ENCODE peak calls at places on chromosomes 12 and 14, in six cellular contexts. One of them, this sample, is unnamed.

GRCh38 chr12:12466157-12466556 is 96.5 kb downstream of the DUSP16 start:
- DNase-seq in H9: no peak
- DNase-seq in HepG2: no peak
- DNase-seq in IMR-90: no peak
- DNase-seq in neural progenitor cell: no peak
- DNase-seq in kidney: no peak
- DNase-seq in this sample: no peak

GRCh38 chr14:103518416-103519042 is 4.1 kb downstream of the CKB start:
- DNase-seq in H9: peak; percentile 84
- DNase-seq in IMR-90: peak; percentile 29
- DNase-seq in neural progenitor cell: peak; percentile 83
- DNase-seq in HepG2: peak; percentile 51
- DNase-seq in kidney: peak; percentile 87
- DNase-seq in this sample: peak; percentile 39

GRCh38 chr12:68479261-68479581 is 131.5 kb upstream of the RAP1B start:
- DNase-seq in kidney: no peak
- DNase-seq in H9: no peak
- DNase-seq in neural progenitor cell: no peak
- DNase-seq in IMR-90: peak; percentile 59
- DNase-seq in HepG2: no peak
- DNase-seq in this sample: peak; percentile 67

GRCh38 chr12:127957001-127957660 is 309.8 kb upstream of the TMEM132C start:
- DNase-seq in H9: no peak
- DNase-seq in IMR-90: no peak
- DNase-seq in HepG2: no peak
- DNase-seq in neural progenitor cell: no peak
- DNase-seq in kidney: no peak
- DNase-seq in this sample: no peak

GRCh38 chr12:1828863-1829262 is 8.5 kb downstream of the LRTM2 start:
- DNase-seq in H9: no peak
- DNase-seq in kidney: peak; percentile 53
- DNase-seq in IMR-90: no peak
- DNase-seq in HepG2: no peak
- DNase-seq in neural progenitor cell: no peak
- DNase-seq in this sample: peak; percentile 15

GRCh38 chr12:33945438-33945784 is 76.9 kb upstream of the ALG10 start:
- DNase-seq in neural progenitor cell: no peak
- DNase-seq in HepG2: no peak
- DNase-seq in kidney: no peak
- DNase-seq in IMR-90: no peak
- DNase-seq in H9: no peak
- DNase-seq in this sample: no peak

GRCh38 chr12:121803861-121804416 is at the start of gene SETD1B:
- DNase-seq in H9: no peak
- DNase-seq in neural progenitor cell: peak; percentile 72
- DNase-seq in IMR-90: peak; percentile 44
- DNase-seq in kidney: peak; percentile 92
- DNase-seq in HepG2: no peak
- DNase-seq in this sample: peak; percentile 61

GRCh38 chr14:91681893-91682563 is 49.9 kb downstream of the CATSPERB start:
- DNase-seq in IMR-90: no peak
- DNase-seq in H9: no peak
- DNase-seq in neural progenitor cell: no peak
- DNase-seq in HepG2: no peak
- DNase-seq in kidney: no peak
- DNase-seq in this sample: no peak

GRCh38 chr12:75739916-75740315 is 228.5 kb upstream of the KRR1 start:
- DNase-seq in HepG2: no peak
- DNase-seq in kidney: no peak
- DNase-seq in IMR-90: no peak
- DNase-seq in neural progenitor cell: no peak
- DNase-seq in H9: no peak
- DNase-seq in this sample: no peak

GRCh38 chr14:64510825-64511679 is 6.5 kb downstream of the ZBTB1 start:
- DNase-seq in IMR-90: peak; percentile 73
- DNase-seq in neural progenitor cell: peak; percentile 80
- DNase-seq in H9: peak; percentile 39
- DNase-seq in kidney: no peak
- DNase-seq in HepG2: peak; percentile 64
- DNase-seq in this sample: peak; percentile 79

GRCh38 chr14:92846162-92846897 is 52.2 kb downstream of the GOLGA5 start:
- DNase-seq in H9: no peak
- DNase-seq in kidney: no peak
- DNase-seq in HepG2: no peak
- DNase-seq in IMR-90: peak; percentile 82
- DNase-seq in neural progenitor cell: no peak
- DNase-seq in this sample: peak; percentile 44

DNA sequence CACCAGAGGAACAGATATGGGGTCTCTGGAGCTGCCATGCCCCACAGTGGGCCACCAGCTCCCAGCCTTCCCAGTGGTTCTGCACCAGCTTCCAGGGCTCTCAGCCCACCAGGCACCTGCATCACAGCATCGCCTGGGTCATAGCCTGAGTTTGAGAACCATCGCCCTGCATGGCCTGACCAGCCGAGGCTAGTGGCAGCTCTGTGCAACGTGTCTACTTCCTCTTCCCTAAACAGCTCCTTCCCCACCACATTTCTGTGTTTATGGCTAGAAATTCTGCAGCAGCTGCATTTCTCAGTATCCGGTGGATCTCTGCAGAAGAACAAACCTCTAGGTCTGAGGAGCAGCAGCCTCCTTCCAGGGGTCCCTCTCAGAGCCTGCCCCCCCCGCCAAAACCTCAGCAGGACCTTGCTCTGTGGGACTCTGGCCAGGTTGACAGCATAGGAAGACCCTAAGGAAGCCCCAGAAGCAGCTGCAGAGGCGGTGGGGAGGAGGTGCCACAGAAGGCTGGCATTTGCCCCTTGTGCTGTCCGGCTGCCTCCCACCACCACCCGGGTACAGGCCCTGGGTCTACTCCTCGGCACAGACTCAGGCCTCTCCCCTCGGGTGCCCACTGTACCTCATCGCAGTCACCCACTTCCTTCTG is 47.7 kb downstream of the PSMA6 start:
- DNase-seq in H9: no peak
- DNase-seq in IMR-90: no peak
- DNase-seq in kidney: no peak
- DNase-seq in HepG2: no peak
- DNase-seq in neural progenitor cell: no peak
- DNase-seq in this sample: no peak
- H3K4me1 ChIP-seq in H9: no peaks in the 10 kb centered on the region
- H3K4me1 ChIP-seq in IMR-90: peaks cover 38% of the 10 kb centered on the region
- H3K4me1 ChIP-seq in kidney: peaks cover 57% of the 10 kb centered on the region
- H3K4me1 ChIP-seq in HepG2: peaks cover 90% of the 10 kb centered on the region
- H3K4me1 ChIP-seq in neural progenitor cell: peaks cover 20% of the 10 kb centered on the region
- H3K4me1 ChIP-seq in this sample: peaks cover 30% of the 10 kb centered on the region

GRCh38 chr14:94936411-94936892 is 166.5 kb upstream of the GSC start:
- DNase-seq in neural progenitor cell: peak; percentile 15
- DNase-seq in H9: no peak
- DNase-seq in IMR-90: no peak
- DNase-seq in HepG2: no peak
- DNase-seq in kidney: peak; percentile 89
- DNase-seq in this sample: peak; percentile 34
- H3K9ac ChIP-seq in neural progenitor cell: no peak overlapping the region
- H3K9ac ChIP-seq in H9: no peak overlapping the region
- H3K9ac ChIP-seq in IMR-90: no peak overlapping the region
- H3K9ac ChIP-seq in HepG2: no peak overlapping the region
- H3K9ac ChIP-seq in kidney: no peak overlapping the region
- H3K9ac ChIP-seq in this sample: peak overlapping the region; percentile 2

GRCh38 chr12:10967409-10967808 is 19.3 kb downstream of the TAS2R50 start:
- DNase-seq in HepG2: no peak
- DNase-seq in H9: no peak
- DNase-seq in neural progenitor cell: no peak
- DNase-seq in kidney: no peak
- DNase-seq in IMR-90: peak; percentile 64
- DNase-seq in this sample: peak; percentile 62

GRCh38 chr12:10960260-10960659 is 21.2 kb upstream of the TAS2R14 start:
- DNase-seq in IMR-90: no peak
- DNase-seq in kidney: no peak
- DNase-seq in neural progenitor cell: no peak
- DNase-seq in HepG2: no peak
- DNase-seq in H9: no peak
- DNase-seq in this sample: no peak

GRCh38 chr12:10968765-10969456 is 17.8 kb downstream of the TAS2R50 start:
- DNase-seq in neural progenitor cell: no peak
- DNase-seq in H9: no peak
- DNase-seq in kidney: peak; percentile 65
- DNase-seq in HepG2: no peak
- DNase-seq in IMR-90: peak; percentile 69
- DNase-seq in this sample: peak; percentile 82

GRCh38 chr12:10966314-10966713 is 20.4 kb downstream of the TAS2R50 start:
- DNase-seq in IMR-90: no peak
- DNase-seq in H9: no peak
- DNase-seq in neural progenitor cell: no peak
- DNase-seq in HepG2: no peak
- DNase-seq in kidney: no peak
- DNase-seq in this sample: no peak

GRCh38 chr12:10965511-10965910 is 21.2 kb downstream of the TAS2R50 start:
- DNase-seq in H9: no peak
- DNase-seq in IMR-90: no peak
- DNase-seq in neural progenitor cell: no peak
- DNase-seq in HepG2: no peak
- DNase-seq in kidney: no peak
- DNase-seq in this sample: no peak
- TF ChIP-seq CTCF in H9: no peak
- TF ChIP-seq CTCF in IMR-90: no peak
- TF ChIP-seq CTCF in neural progenitor cell: no peak
- TF ChIP-seq CTCF in HepG2: no peak
- TF ChIP-seq CTCF in kidney: no peak
- TF ChIP-seq CTCF in this sample: no peak

GRCh38 chr12:105933671-105934665 is 204.8 kb downstream of the NUAK1 start:
- DNase-seq in H9: no peak
- DNase-seq in HepG2: no peak
- DNase-seq in IMR-90: peak; percentile 99
- DNase-seq in neural progenitor cell: no peak
- DNase-seq in kidney: peak; percentile 75
- DNase-seq in this sample: peak; percentile 99

GRCh38 chr12:105935106-105935505 is 203.6 kb downstream of the NUAK1 start:
- DNase-seq in HepG2: no peak
- DNase-seq in kidney: no peak
- DNase-seq in H9: no peak
- DNase-seq in IMR-90: peak; percentile 29
- DNase-seq in neural progenitor cell: no peak
- DNase-seq in this sample: no peak

GRCh38 chr12:105936496-105936895 is 202.3 kb downstream of the NUAK1 start:
- DNase-seq in HepG2: no peak
- DNase-seq in neural progenitor cell: no peak
- DNase-seq in IMR-90: no peak
- DNase-seq in kidney: no peak
- DNase-seq in H9: no peak
- DNase-seq in this sample: no peak

GRCh38 chr12:105939181-105939721 is 199.5 kb downstream of the NUAK1 start:
- DNase-seq in HepG2: no peak
- DNase-seq in neural progenitor cell: no peak
- DNase-seq in IMR-90: no peak
- DNase-seq in H9: no peak
- DNase-seq in kidney: no peak
- DNase-seq in this sample: no peak

DNA sequence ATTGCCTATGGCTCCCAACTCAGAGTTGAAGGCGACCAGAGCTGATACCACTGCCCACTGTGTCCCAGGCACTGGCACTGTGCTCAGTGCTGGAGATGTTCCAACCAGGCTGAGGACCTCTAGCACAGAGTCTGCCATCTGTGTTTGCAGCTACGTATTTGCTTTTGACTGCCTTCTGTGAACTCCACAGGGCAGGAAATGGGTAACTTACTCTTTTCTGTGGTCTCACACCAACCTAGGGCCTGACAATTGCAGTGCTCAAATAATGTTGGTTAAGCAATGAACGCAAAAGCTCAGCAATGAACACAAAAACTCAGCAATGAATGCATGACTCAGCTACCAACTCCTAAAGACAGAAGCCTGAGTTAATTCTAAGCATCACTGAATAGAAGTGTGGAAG is 202.8 kb downstream of the NUAK1 start:
- DNase-seq in kidney: no peak
- DNase-seq in H9: no peak
- DNase-seq in neural progenitor cell: no peak
- DNase-seq in IMR-90: peak; percentile 57
- DNase-seq in HepG2: no peak
- DNase-seq in this sample: peak; percentile 31
- H3K4me1 ChIP-seq in kidney: no peaks in the 10 kb centered on the region
- H3K4me1 ChIP-seq in H9: peaks cover 7% of the 10 kb centered on the region
- H3K4me1 ChIP-seq in neural progenitor cell: peaks cover 15% of the 10 kb centered on the region
- H3K4me1 ChIP-seq in IMR-90: peaks cover 19% of the 10 kb centered on the region
- H3K4me1 ChIP-seq in HepG2: no peaks in the 10 kb centered on the region
- H3K4me1 ChIP-seq in this sample: peaks cover 7% of the 10 kb centered on the region

DNA sequence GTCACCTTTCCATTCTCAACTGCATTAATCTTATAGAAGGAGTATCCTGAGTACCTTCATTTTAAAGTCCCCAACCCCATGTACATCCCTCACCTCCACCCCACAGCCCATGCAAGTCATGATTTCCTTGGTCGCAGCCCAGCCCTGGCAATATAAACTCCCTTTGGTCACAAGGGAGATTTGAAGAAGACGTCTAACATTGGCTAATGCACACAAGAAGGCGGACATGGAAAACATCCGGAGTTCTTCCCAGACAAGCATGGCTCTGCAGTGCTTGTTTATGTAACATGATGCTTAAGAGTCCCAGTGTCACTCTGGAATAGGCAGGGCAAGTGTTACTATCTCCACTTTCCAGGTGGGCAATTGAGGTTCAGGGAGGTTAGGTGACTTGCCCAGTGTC is 277.6 kb downstream of the DPF3 start:
- DNase-seq in HepG2: no peak
- DNase-seq in H9: no peak
- DNase-seq in neural progenitor cell: no peak
- DNase-seq in IMR-90: peak; percentile 91
- DNase-seq in kidney: no peak
- DNase-seq in this sample: peak; percentile 86
- H3K9ac ChIP-seq in HepG2: no peak overlapping the region
- H3K9ac ChIP-seq in H9: no peak overlapping the region
- H3K9ac ChIP-seq in neural progenitor cell: no peak overlapping the region
- H3K9ac ChIP-seq in IMR-90: no peak overlapping the region
- H3K9ac ChIP-seq in kidney: no peak overlapping the region
- H3K9ac ChIP-seq in this sample: no peak overlapping the region